ENCODE peak calls at places on chromosome 6, in eight cellular contexts. One of them, this sample, is unnamed.

GRCh38 chr6:168239374-168239773 is 80.2 kb downstream of the DACT2 start:
- DNase-seq in tibial artery: no peak
- DNase-seq in CD4-positive, alpha-beta memory T cell: no peak
- DNase-seq in stimulated activated naive CD8-positive, alpha-beta T cell treated with anti-CD3 and anti-CD28 coated beads, Interleukin-15, Interleukin-2, amounts not matched to agents 100 U/mL and 50 U/mL, for 24 hours: no peak
- DNase-seq in fibroblast of mammary gland: no peak
- DNase-seq in HS-5: no peak
- DNase-seq in T-helper 1 cell: no peak
- DNase-seq in COR-L47: no peak
- DNase-seq in this sample: no peak

GRCh38 chr6:112701201-112701600 is 354.1 kb downstream of the RFPL4B start:
- DNase-seq in COR-L47: no peak
- DNase-seq in T-helper 1 cell: no peak
- DNase-seq in tibial artery: no peak
- DNase-seq in fibroblast of mammary gland: peak
- DNase-seq in HS-5: no peak
- DNase-seq in stimulated activated naive CD8-positive, alpha-beta T cell treated with anti-CD3 and anti-CD28 coated beads, Interleukin-15, Interleukin-2, amounts not matched to agents 100 U/mL and 50 U/mL, for 24 hours: no peak
- DNase-seq in CD4-positive, alpha-beta memory T cell: no peak
- DNase-seq in this sample: no peak

GRCh38 chr6:141685416-141685815 is 447.3 kb upstream of the GJE1 start:
- DNase-seq in T-helper 1 cell: no peak
- DNase-seq in COR-L47: no peak
- DNase-seq in fibroblast of mammary gland: peak
- DNase-seq in HS-5: peak
- DNase-seq in tibial artery: no peak
- DNase-seq in stimulated activated naive CD8-positive, alpha-beta T cell treated with anti-CD3 and anti-CD28 coated beads, Interleukin-15, Interleukin-2, amounts not matched to agents 100 U/mL and 50 U/mL, for 24 hours: no peak
- DNase-seq in CD4-positive, alpha-beta memory T cell: no peak
- DNase-seq in this sample: no peak

GRCh38 chr6:71404145-71404966 is 115.7 kb downstream of the OGFRL1 start:
- DNase-seq in CD4-positive, alpha-beta memory T cell: no peak
- DNase-seq in COR-L47: no peak
- DNase-seq in stimulated activated naive CD8-positive, alpha-beta T cell treated with anti-CD3 and anti-CD28 coated beads, Interleukin-15, Interleukin-2, amounts not matched to agents 100 U/mL and 50 U/mL, for 24 hours: no peak
- DNase-seq in tibial artery: no peak
- DNase-seq in fibroblast of mammary gland: peak
- DNase-seq in HS-5: peak
- DNase-seq in T-helper 1 cell: no peak
- DNase-seq in this sample: no peak

GRCh38 chr6:111487656-111488055 is 4.6 kb upstream of the REV3L start:
- DNase-seq in fibroblast of mammary gland: peak
- DNase-seq in T-helper 1 cell: no peak
- DNase-seq in HS-5: no peak
- DNase-seq in tibial artery: no peak
- DNase-seq in stimulated activated naive CD8-positive, alpha-beta T cell treated with anti-CD3 and anti-CD28 coated beads, Interleukin-15, Interleukin-2, amounts not matched to agents 100 U/mL and 50 U/mL, for 24 hours: no peak
- DNase-seq in COR-L47: no peak
- DNase-seq in CD4-positive, alpha-beta memory T cell: peak
- DNase-seq in this sample: peak

GRCh38 chr6:107769053-107769658 is 55.0 kb downstream of the SCML4 start:
- DNase-seq in stimulated activated naive CD8-positive, alpha-beta T cell treated with anti-CD3 and anti-CD28 coated beads, Interleukin-15, Interleukin-2, amounts not matched to agents 100 U/mL and 50 U/mL, for 24 hours: no peak
- DNase-seq in HS-5: no peak
- DNase-seq in CD4-positive, alpha-beta memory T cell: no peak
- DNase-seq in COR-L47: no peak
- DNase-seq in T-helper 1 cell: no peak
- DNase-seq in tibial artery: no peak
- DNase-seq in fibroblast of mammary gland: no peak
- DNase-seq in this sample: no peak

GRCh38 chr6:36609582-36609981 is 15.4 kb downstream of the SRSF3 start:
- DNase-seq in COR-L47: no peak
- DNase-seq in HS-5: no peak
- DNase-seq in T-helper 1 cell: no peak
- DNase-seq in CD4-positive, alpha-beta memory T cell: no peak
- DNase-seq in fibroblast of mammary gland: no peak
- DNase-seq in stimulated activated naive CD8-positive, alpha-beta T cell treated with anti-CD3 and anti-CD28 coated beads, Interleukin-15, Interleukin-2, amounts not matched to agents 100 U/mL and 50 U/mL, for 24 hours: no peak
- DNase-seq in tibial artery: no peak
- DNase-seq in this sample: no peak

GRCh38 chr6:144849920-144850319 is 564.8 kb downstream of the UTRN start:
- DNase-seq in stimulated activated naive CD8-positive, alpha-beta T cell treated with anti-CD3 and anti-CD28 coated beads, Interleukin-15, Interleukin-2, amounts not matched to agents 100 U/mL and 50 U/mL, for 24 hours: no peak
- DNase-seq in CD4-positive, alpha-beta memory T cell: no peak
- DNase-seq in fibroblast of mammary gland: no peak
- DNase-seq in COR-L47: no peak
- DNase-seq in HS-5: no peak
- DNase-seq in tibial artery: no peak
- DNase-seq in T-helper 1 cell: no peak
- DNase-seq in this sample: no peak

GRCh38 chr6:131062245-131063027 is 609 bp downstream of the EPB41L2 start:
- DNase-seq in COR-L47: no peak
- DNase-seq in stimulated activated naive CD8-positive, alpha-beta T cell treated with anti-CD3 and anti-CD28 coated beads, Interleukin-15, Interleukin-2, amounts not matched to agents 100 U/mL and 50 U/mL, for 24 hours: peak
- DNase-seq in fibroblast of mammary gland: no peak
- DNase-seq in tibial artery: no peak
- DNase-seq in HS-5: no peak
- DNase-seq in T-helper 1 cell: peak
- DNase-seq in CD4-positive, alpha-beta memory T cell: peak
- DNase-seq in this sample: peak

GRCh38 chr6:131443014-131443413 is 130.0 kb upstream of the ARG1 start:
- DNase-seq in CD4-positive, alpha-beta memory T cell: no peak
- DNase-seq in fibroblast of mammary gland: no peak
- DNase-seq in COR-L47: no peak
- DNase-seq in tibial artery: no peak
- DNase-seq in HS-5: no peak
- DNase-seq in T-helper 1 cell: no peak
- DNase-seq in stimulated activated naive CD8-positive, alpha-beta T cell treated with anti-CD3 and anti-CD28 coated beads, Interleukin-15, Interleukin-2, amounts not matched to agents 100 U/mL and 50 U/mL, for 24 hours: no peak
- DNase-seq in this sample: no peak

GRCh38 chr6:161943561-161943960 is 669.7 kb upstream of the AGPAT4 start:
- DNase-seq in stimulated activated naive CD8-positive, alpha-beta T cell treated with anti-CD3 and anti-CD28 coated beads, Interleukin-15, Interleukin-2, amounts not matched to agents 100 U/mL and 50 U/mL, for 24 hours: no peak
- DNase-seq in tibial artery: no peak
- DNase-seq in CD4-positive, alpha-beta memory T cell: no peak
- DNase-seq in COR-L47: no peak
- DNase-seq in fibroblast of mammary gland: no peak
- DNase-seq in T-helper 1 cell: no peak
- DNase-seq in HS-5: no peak
- DNase-seq in this sample: no peak

GRCh38 chr6:108914235-108915022 is 66.2 kb downstream of the ARMC2 start:
- DNase-seq in HS-5: no peak
- DNase-seq in T-helper 1 cell: peak
- DNase-seq in fibroblast of mammary gland: peak
- DNase-seq in tibial artery: no peak
- DNase-seq in CD4-positive, alpha-beta memory T cell: peak
- DNase-seq in COR-L47: no peak
- DNase-seq in stimulated activated naive CD8-positive, alpha-beta T cell treated with anti-CD3 and anti-CD28 coated beads, Interleukin-15, Interleukin-2, amounts not matched to agents 100 U/mL and 50 U/mL, for 24 hours: peak
- DNase-seq in this sample: peak

GRCh38 chr6:470051-470900 is 78.7 kb downstream of the IRF4 start:
- DNase-seq in tibial artery: no peak
- DNase-seq in COR-L47: no peak
- DNase-seq in fibroblast of mammary gland: no peak
- DNase-seq in stimulated activated naive CD8-positive, alpha-beta T cell treated with anti-CD3 and anti-CD28 coated beads, Interleukin-15, Interleukin-2, amounts not matched to agents 100 U/mL and 50 U/mL, for 24 hours: no peak
- DNase-seq in HS-5: no peak
- DNase-seq in T-helper 1 cell: no peak
- DNase-seq in CD4-positive, alpha-beta memory T cell: no peak
- DNase-seq in this sample: no peak

GRCh38 chr6:167565884-167566491 is 241.1 kb downstream of the TTLL2 start:
- DNase-seq in CD4-positive, alpha-beta memory T cell: no peak
- DNase-seq in COR-L47: no peak
- DNase-seq in HS-5: no peak
- DNase-seq in T-helper 1 cell: no peak
- DNase-seq in fibroblast of mammary gland: no peak
- DNase-seq in tibial artery: peak
- DNase-seq in stimulated activated naive CD8-positive, alpha-beta T cell treated with anti-CD3 and anti-CD28 coated beads, Interleukin-15, Interleukin-2, amounts not matched to agents 100 U/mL and 50 U/mL, for 24 hours: no peak
- DNase-seq in this sample: no peak

GRCh38 chr6:35782424-35782823 is 1.6 kb downstream of the CLPSL1 start:
- DNase-seq in CD4-positive, alpha-beta memory T cell: no peak
- DNase-seq in stimulated activated naive CD8-positive, alpha-beta T cell treated with anti-CD3 and anti-CD28 coated beads, Interleukin-15, Interleukin-2, amounts not matched to agents 100 U/mL and 50 U/mL, for 24 hours: no peak
- DNase-seq in COR-L47: no peak
- DNase-seq in T-helper 1 cell: no peak
- DNase-seq in tibial artery: no peak
- DNase-seq in fibroblast of mammary gland: no peak
- DNase-seq in HS-5: no peak
- DNase-seq in this sample: no peak

GRCh38 chr6:2209226-2209809 is 36.1 kb downstream of the GMDS start:
- DNase-seq in COR-L47: peak
- DNase-seq in tibial artery: no peak
- DNase-seq in fibroblast of mammary gland: peak
- DNase-seq in CD4-positive, alpha-beta memory T cell: no peak
- DNase-seq in T-helper 1 cell: no peak
- DNase-seq in stimulated activated naive CD8-positive, alpha-beta T cell treated with anti-CD3 and anti-CD28 coated beads, Interleukin-15, Interleukin-2, amounts not matched to agents 100 U/mL and 50 U/mL, for 24 hours: peak
- DNase-seq in HS-5: no peak
- DNase-seq in this sample: no peak

GRCh38 chr6:130282234-130282995 is 59.7 kb upstream of the SAMD3 start:
- DNase-seq in fibroblast of mammary gland: peak
- DNase-seq in stimulated activated naive CD8-positive, alpha-beta T cell treated with anti-CD3 and anti-CD28 coated beads, Interleukin-15, Interleukin-2, amounts not matched to agents 100 U/mL and 50 U/mL, for 24 hours: no peak
- DNase-seq in CD4-positive, alpha-beta memory T cell: peak
- DNase-seq in T-helper 1 cell: no peak
- DNase-seq in HS-5: no peak
- DNase-seq in tibial artery: no peak
- DNase-seq in COR-L47: no peak
- DNase-seq in this sample: peak

GRCh38 chr6:15327271-15327670 is 81.4 kb downstream of the JARID2 start:
- DNase-seq in fibroblast of mammary gland: no peak
- DNase-seq in HS-5: no peak
- DNase-seq in COR-L47: no peak
- DNase-seq in T-helper 1 cell: peak
- DNase-seq in tibial artery: no peak
- DNase-seq in CD4-positive, alpha-beta memory T cell: peak
- DNase-seq in stimulated activated naive CD8-positive, alpha-beta T cell treated with anti-CD3 and anti-CD28 coated beads, Interleukin-15, Interleukin-2, amounts not matched to agents 100 U/mL and 50 U/mL, for 24 hours: peak
- DNase-seq in this sample: no peak

GRCh38 chr6:135940783-135941182 is 89.3 kb downstream of the PDE7B start:
- DNase-seq in tibial artery: no peak
- DNase-seq in CD4-positive, alpha-beta memory T cell: no peak
- DNase-seq in T-helper 1 cell: no peak
- DNase-seq in fibroblast of mammary gland: peak
- DNase-seq in stimulated activated naive CD8-positive, alpha-beta T cell treated with anti-CD3 and anti-CD28 coated beads, Interleukin-15, Interleukin-2, amounts not matched to agents 100 U/mL and 50 U/mL, for 24 hours: no peak
- DNase-seq in COR-L47: no peak
- DNase-seq in HS-5: no peak
- DNase-seq in this sample: no peak

GRCh38 chr6:154614101-154614500 is 103.6 kb upstream of the CNKSR3 start:
- DNase-seq in HS-5: peak
- DNase-seq in T-helper 1 cell: no peak
- DNase-seq in tibial artery: no peak
- DNase-seq in CD4-positive, alpha-beta memory T cell: no peak
- DNase-seq in stimulated activated naive CD8-positive, alpha-beta T cell treated with anti-CD3 and anti-CD28 coated beads, Interleukin-15, Interleukin-2, amounts not matched to agents 100 U/mL and 50 U/mL, for 24 hours: no peak
- DNase-seq in fibroblast of mammary gland: peak
- DNase-seq in COR-L47: no peak
- DNase-seq in this sample: no peak

GRCh38 chr6:155521719-155522118 is 66.1 kb upstream of the NOX3 start:
- DNase-seq in tibial artery: no peak
- DNase-seq in fibroblast of mammary gland: peak
- DNase-seq in HS-5: no peak
- DNase-seq in T-helper 1 cell: no peak
- DNase-seq in stimulated activated naive CD8-positive, alpha-beta T cell treated with anti-CD3 and anti-CD28 coated beads, Interleukin-15, Interleukin-2, amounts not matched to agents 100 U/mL and 50 U/mL, for 24 hours: no peak
- DNase-seq in COR-L47: no peak
- DNase-seq in CD4-positive, alpha-beta memory T cell: no peak
- DNase-seq in this sample: no peak

GRCh38 chr6:54817834-54818233 is 28.7 kb upstream of the FAM83B start:
- DNase-seq in T-helper 1 cell: no peak
- DNase-seq in COR-L47: no peak
- DNase-seq in tibial artery: no peak
- DNase-seq in fibroblast of mammary gland: no peak
- DNase-seq in stimulated activated naive CD8-positive, alpha-beta T cell treated with anti-CD3 and anti-CD28 coated beads, Interleukin-15, Interleukin-2, amounts not matched to agents 100 U/mL and 50 U/mL, for 24 hours: no peak
- DNase-seq in HS-5: no peak
- DNase-seq in CD4-positive, alpha-beta memory T cell: no peak
- DNase-seq in this sample: no peak

GRCh38 chr6:88304515-88304914 is 138.4 kb upstream of the CNR1 start:
- DNase-seq in T-helper 1 cell: no peak
- DNase-seq in HS-5: no peak
- DNase-seq in fibroblast of mammary gland: no peak
- DNase-seq in tibial artery: no peak
- DNase-seq in COR-L47: no peak
- DNase-seq in stimulated activated naive CD8-positive, alpha-beta T cell treated with anti-CD3 and anti-CD28 coated beads, Interleukin-15, Interleukin-2, amounts not matched to agents 100 U/mL and 50 U/mL, for 24 hours: no peak
- DNase-seq in CD4-positive, alpha-beta memory T cell: no peak
- DNase-seq in this sample: no peak

GRCh38 chr6:40997256-40997957 is 41.6 kb downstream of the UNC5CL start:
- DNase-seq in HS-5: peak
- DNase-seq in COR-L47: peak
- DNase-seq in tibial artery: no peak
- DNase-seq in T-helper 1 cell: no peak
- DNase-seq in stimulated activated naive CD8-positive, alpha-beta T cell treated with anti-CD3 and anti-CD28 coated beads, Interleukin-15, Interleukin-2, amounts not matched to agents 100 U/mL and 50 U/mL, for 24 hours: no peak
- DNase-seq in fibroblast of mammary gland: peak
- DNase-seq in CD4-positive, alpha-beta memory T cell: no peak
- DNase-seq in this sample: no peak

GRCh38 chr6:158595223-158595622 is 35.3 kb downstream of the TMEM181 start:
- DNase-seq in stimulated activated naive CD8-positive, alpha-beta T cell treated with anti-CD3 and anti-CD28 coated beads, Interleukin-15, Interleukin-2, amounts not matched to agents 100 U/mL and 50 U/mL, for 24 hours: no peak
- DNase-seq in CD4-positive, alpha-beta memory T cell: peak
- DNase-seq in tibial artery: no peak
- DNase-seq in COR-L47: no peak
- DNase-seq in fibroblast of mammary gland: peak
- DNase-seq in HS-5: no peak
- DNase-seq in T-helper 1 cell: no peak
- DNase-seq in this sample: no peak

GRCh38 chr6:438634-439170 is 47.1 kb downstream of the IRF4 start:
- DNase-seq in HS-5: no peak
- DNase-seq in T-helper 1 cell: no peak
- DNase-seq in COR-L47: no peak
- DNase-seq in fibroblast of mammary gland: no peak
- DNase-seq in tibial artery: no peak
- DNase-seq in stimulated activated naive CD8-positive, alpha-beta T cell treated with anti-CD3 and anti-CD28 coated beads, Interleukin-15, Interleukin-2, amounts not matched to agents 100 U/mL and 50 U/mL, for 24 hours: no peak
- DNase-seq in CD4-positive, alpha-beta memory T cell: no peak
- DNase-seq in this sample: no peak

This sample was measured in central memory CD4-positive, alpha-beta T cell.